ENCODE peak calls at places on chromosomes 1 and 21, in six cellular contexts. One of them, this sample, is unnamed.

GRCh38 chr1:7223334-7224080 is 438.3 kb downstream of the CAMTA1 start:
- DNase-seq in GM12878: no peak
- DNase-seq in HepG2: no peak
- DNase-seq in SK-N-SH: no peak
- DNase-seq in H1: no peak
- DNase-seq in K562: no peak
- DNase-seq in this sample: no peak

GRCh38 chr1:77759090-77760028 is at the start of gene USP33:
- DNase-seq in K562: peak; percentile 94
- DNase-seq in SK-N-SH: peak; percentile 96
- DNase-seq in HepG2: peak; percentile 72
- DNase-seq in H1: peak; percentile 98
- DNase-seq in GM12878: no peak
- DNase-seq in this sample: peak; percentile 54

GRCh38 chr1:118907466-118907865 is 80.7 kb downstream of the TBX15 start:
- DNase-seq in H1: no peak
- DNase-seq in K562: no peak
- DNase-seq in SK-N-SH: no peak
- DNase-seq in HepG2: no peak
- DNase-seq in GM12878: no peak
- DNase-seq in this sample: no peak

GRCh38 chr1:94698759-94699502 is 121.2 kb upstream of the SLC44A3 start:
- DNase-seq in K562: no peak
- DNase-seq in GM12878: no peak
- DNase-seq in HepG2: peak; percentile 78
- DNase-seq in SK-N-SH: no peak
- DNase-seq in H1: no peak
- DNase-seq in this sample: no peak

GRCh38 chr1:172637522-172637921 is 21.4 kb upstream of the FASLG start:
- DNase-seq in HepG2: peak; percentile 15
- DNase-seq in SK-N-SH: no peak
- DNase-seq in H1: no peak
- DNase-seq in K562: peak; percentile 76
- DNase-seq in GM12878: no peak
- DNase-seq in this sample: no peak

GRCh38 chr1:153122831-153123421 is 9.6 kb upstream of the SPRR2F start:
- DNase-seq in K562: peak; percentile 23
- DNase-seq in SK-N-SH: no peak
- DNase-seq in H1: peak; percentile 70
- DNase-seq in GM12878: peak; percentile 40
- DNase-seq in HepG2: no peak
- DNase-seq in this sample: no peak

GRCh38 chr1:151905070-151905442 is 4.3 kb downstream of the THEM4 start:
- DNase-seq in K562: peak; percentile 54
- DNase-seq in HepG2: no peak
- DNase-seq in GM12878: no peak
- DNase-seq in H1: no peak
- DNase-seq in SK-N-SH: no peak
- DNase-seq in this sample: no peak

GRCh38 chr1:206770531-206771352 is at the start of gene IL19:
- DNase-seq in SK-N-SH: no peak
- DNase-seq in HepG2: no peak
- DNase-seq in GM12878: no peak
- DNase-seq in H1: no peak
- DNase-seq in K562: no peak
- DNase-seq in this sample: peak; percentile 76

GRCh38 chr1:33866286-33866685 is 2.4 kb downstream of the HMGB4 start:
- DNase-seq in HepG2: no peak
- DNase-seq in K562: no peak
- DNase-seq in GM12878: no peak
- DNase-seq in SK-N-SH: no peak
- DNase-seq in H1: no peak
- DNase-seq in this sample: no peak

GRCh38 chr1:110011527-110012041 is 22.8 kb upstream of the STRIP1 start:
- DNase-seq in H1: peak; percentile 49
- DNase-seq in GM12878: peak; percentile 84
- DNase-seq in K562: peak; percentile 62
- DNase-seq in HepG2: peak; percentile 36
- DNase-seq in SK-N-SH: peak; percentile 47
- DNase-seq in this sample: peak; percentile 50

GRCh38 chr1:7400566-7400965 is 370.5 kb upstream of the VAMP3 start:
- DNase-seq in HepG2: no peak
- DNase-seq in SK-N-SH: no peak
- DNase-seq in GM12878: no peak
- DNase-seq in K562: no peak
- DNase-seq in H1: no peak
- DNase-seq in this sample: no peak

GRCh38 chr1:223652436-223652901 is 13.0 kb downstream of the CAPN8 start:
- DNase-seq in K562: no peak
- DNase-seq in GM12878: no peak
- DNase-seq in H1: peak; percentile 50
- DNase-seq in HepG2: no peak
- DNase-seq in SK-N-SH: peak; percentile 15
- DNase-seq in this sample: no peak

GRCh38 chr1:225431081-225431863 is 3.4 kb upstream of the LBR start:
- DNase-seq in HepG2: no peak
- DNase-seq in K562: no peak
- DNase-seq in SK-N-SH: no peak
- DNase-seq in H1: no peak
- DNase-seq in GM12878: no peak
- DNase-seq in this sample: no peak

GRCh38 chr1:225435957-225436392 is 8.1 kb upstream of the LBR start:
- DNase-seq in GM12878: no peak
- DNase-seq in SK-N-SH: no peak
- DNase-seq in H1: no peak
- DNase-seq in HepG2: no peak
- DNase-seq in K562: peak; percentile 53
- DNase-seq in this sample: no peak

GRCh38 chr1:225437710-225438437 is 10.0 kb upstream of the LBR start:
- DNase-seq in SK-N-SH: no peak
- DNase-seq in K562: peak; percentile 47
- DNase-seq in H1: no peak
- DNase-seq in GM12878: no peak
- DNase-seq in HepG2: no peak
- DNase-seq in this sample: no peak

GRCh38 chr1:225434041-225434440 is 6.2 kb upstream of the LBR start:
- DNase-seq in HepG2: no peak
- DNase-seq in K562: no peak
- DNase-seq in SK-N-SH: no peak
- DNase-seq in GM12878: no peak
- DNase-seq in H1: no peak
- DNase-seq in this sample: no peak

GRCh38 chr1:225435487-225435886 is 7.6 kb upstream of the LBR start:
- DNase-seq in GM12878: no peak
- DNase-seq in K562: no peak
- DNase-seq in H1: no peak
- DNase-seq in SK-N-SH: no peak
- DNase-seq in HepG2: no peak
- DNase-seq in this sample: no peak
- TF ChIP-seq CTCF in GM12878: no peak
- TF ChIP-seq CTCF in K562: no peak
- TF ChIP-seq CTCF in H1: no peak
- TF ChIP-seq CTCF in SK-N-SH: no peak
- TF ChIP-seq CTCF in HepG2: no peak
- TF ChIP-seq CTCF in this sample: no peak

GRCh38 chr1:50423670-50424000 is 392 bp upstream of the DMRTA2 start:
- DNase-seq in GM12878: no peak
- DNase-seq in HepG2: no peak
- DNase-seq in SK-N-SH: no peak
- DNase-seq in H1: no peak
- DNase-seq in K562: no peak
- DNase-seq in this sample: no peak
- TF ChIP-seq GABPA in GM12878: no peak
- TF ChIP-seq GABPA in HepG2: no peak
- TF ChIP-seq GABPA in SK-N-SH: no peak
- TF ChIP-seq GABPA in H1: no peak
- TF ChIP-seq GABPA in K562: no peak
- TF ChIP-seq GABPA in this sample: no peak

GRCh38 chr1:248822148-248823032 is 3.3 kb downstream of the SH3BP5L start:
- DNase-seq in H1: no peak
- DNase-seq in GM12878: no peak
- DNase-seq in SK-N-SH: no peak
- DNase-seq in K562: no peak
- DNase-seq in HepG2: no peak
- DNase-seq in this sample: no peak
- H3K27ac ChIP-seq in H1: no peak overlapping the region
- H3K27ac ChIP-seq in GM12878: peak overlapping the region; percentile 24
- H3K27ac ChIP-seq in SK-N-SH: peak overlapping the region; percentile 92
- H3K27ac ChIP-seq in K562: no peak overlapping the region
- H3K27ac ChIP-seq in HepG2: no peak overlapping the region
- H3K27ac ChIP-seq in this sample: peak overlapping the region; percentile 26

DNA sequence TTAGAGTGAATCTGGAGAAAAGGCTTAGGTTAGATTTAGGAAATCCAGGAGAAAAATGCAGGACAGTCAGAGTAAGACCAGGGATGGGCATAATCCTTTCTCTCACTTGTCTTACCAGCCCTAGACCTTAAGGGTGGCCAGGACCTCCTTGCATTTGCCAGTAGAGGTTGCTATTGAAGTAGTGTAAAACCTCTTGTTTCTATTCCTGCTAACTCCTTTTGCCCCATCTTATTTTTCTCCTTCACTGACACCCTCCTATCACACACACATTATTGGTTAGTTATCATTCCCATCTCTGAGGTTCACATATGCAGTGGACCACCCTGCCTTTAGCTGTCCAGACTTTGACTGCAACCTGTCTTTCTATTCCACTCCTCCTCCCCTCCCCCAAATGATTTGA is 75.0 kb upstream of the MACF1 start:
- DNase-seq in GM12878: no peak
- DNase-seq in H1: no peak
- DNase-seq in HepG2: no peak
- DNase-seq in SK-N-SH: no peak
- DNase-seq in K562: no peak
- DNase-seq in this sample: no peak
- TF ChIP-seq CTCF in GM12878: peak; percentile 25
- TF ChIP-seq CTCF in H1: peak; percentile 46
- TF ChIP-seq CTCF in HepG2: peak; percentile 20
- TF ChIP-seq CTCF in SK-N-SH: peak; percentile 60
- TF ChIP-seq CTCF in K562: peak; percentile 41
- TF ChIP-seq CTCF in this sample: no peak

GRCh38 chr1:51624851-51625250 is 8.0 kb downstream of the OSBPL9 start:
- DNase-seq in HepG2: no peak
- DNase-seq in GM12878: no peak
- DNase-seq in K562: no peak
- DNase-seq in H1: no peak
- DNase-seq in SK-N-SH: no peak
- DNase-seq in this sample: no peak
- TF ChIP-seq GABPA in HepG2: no peak
- TF ChIP-seq GABPA in GM12878: no peak
- TF ChIP-seq GABPA in K562: no peak
- TF ChIP-seq GABPA in H1: no peak
- TF ChIP-seq GABPA in SK-N-SH: no peak
- TF ChIP-seq GABPA in this sample: no peak

GRCh38 chr21:45438391-45439145 is 33.6 kb downstream of the COL18A1 start:
- DNase-seq in HepG2: no peak
- DNase-seq in SK-N-SH: no peak
- DNase-seq in H1: no peak
- DNase-seq in K562: no peak
- DNase-seq in GM12878: no peak
- DNase-seq in this sample: no peak
- H3K27ac ChIP-seq in HepG2: no peak overlapping the region
- H3K27ac ChIP-seq in SK-N-SH: peak overlapping the region; percentile 32
- H3K27ac ChIP-seq in H1: no peak overlapping the region
- H3K27ac ChIP-seq in K562: peak overlapping the region; percentile 55
- H3K27ac ChIP-seq in GM12878: no peak overlapping the region
- H3K27ac ChIP-seq in this sample: no peak overlapping the region

GRCh38 chr1:204826970-204827369 is 43.7 kb upstream of the NFASC start:
- DNase-seq in SK-N-SH: no peak
- DNase-seq in HepG2: peak; percentile 27
- DNase-seq in K562: peak; percentile 73
- DNase-seq in H1: peak; percentile 81
- DNase-seq in GM12878: no peak
- DNase-seq in this sample: no peak
- TF ChIP-seq CTCF in SK-N-SH: peak; percentile 33
- TF ChIP-seq CTCF in HepG2: peak; percentile 53
- TF ChIP-seq CTCF in K562: peak; percentile 87
- TF ChIP-seq CTCF in H1: peak; percentile 80
- TF ChIP-seq CTCF in GM12878: peak; percentile 43
- TF ChIP-seq CTCF in this sample: no peak

GRCh38 chr1:216723274-216723780 is at the start of gene ESRRG:
- DNase-seq in K562: no peak
- DNase-seq in HepG2: peak; percentile 1
- DNase-seq in SK-N-SH: peak; percentile 75
- DNase-seq in GM12878: no peak
- DNase-seq in H1: peak; percentile 80
- DNase-seq in this sample: no peak
- TF ChIP-seq GABPA in K562: no peak
- TF ChIP-seq GABPA in HepG2: no peak
- TF ChIP-seq GABPA in SK-N-SH: no peak
- TF ChIP-seq GABPA in GM12878: no peak
- TF ChIP-seq GABPA in H1: no peak
- TF ChIP-seq GABPA in this sample: no peak

This sample was measured in HL-60.